ENCODE peak calls at places on chromosomes 16 and 17, in ten cellular contexts. One of them, this sample, is unnamed.

GRCh38 chr16:76683051-76683450 is 405.9 kb downstream of the CNTNAP4 start:
- DNase-seq in choroid plexus epithelial cell: no peak
- DNase-seq in mammary epithelial cell: no peak
- DNase-seq in neural progenitor cell: peak
- DNase-seq in glutamatergic neuron: no peak
- DNase-seq in foreskin fibroblast: no peak
- DNase-seq in astrocyte of the cerebellum: no peak
- DNase-seq in H1: no peak
- DNase-seq in tibial nerve: no peak
- DNase-seq in GM10248: no peak
- DNase-seq in this sample: no peak

GRCh38 chr16:67730326-67730725 is 11.2 kb upstream of the GFOD2 start:
- DNase-seq in choroid plexus epithelial cell: no peak
- DNase-seq in mammary epithelial cell: no peak
- DNase-seq in neural progenitor cell: no peak
- DNase-seq in glutamatergic neuron: no peak
- DNase-seq in foreskin fibroblast: no peak
- DNase-seq in astrocyte of the cerebellum: no peak
- DNase-seq in H1: no peak
- DNase-seq in tibial nerve: no peak
- DNase-seq in GM10248: no peak
- DNase-seq in this sample: no peak

GRCh38 chr16:1946495-1947368 is 3.7 kb upstream of the MSRB1 start:
- DNase-seq in choroid plexus epithelial cell: no peak
- DNase-seq in mammary epithelial cell: no peak
- DNase-seq in neural progenitor cell: no peak
- DNase-seq in glutamatergic neuron: no peak
- DNase-seq in foreskin fibroblast: no peak
- DNase-seq in astrocyte of the cerebellum: no peak
- DNase-seq in H1: no peak
- DNase-seq in tibial nerve: no peak
- DNase-seq in GM10248: no peak
- DNase-seq in this sample: no peak

GRCh38 chr17:81722184-81723120 is 10.4 kb downstream of the SLC25A10 start:
- DNase-seq in choroid plexus epithelial cell: peak
- DNase-seq in mammary epithelial cell: peak
- DNase-seq in neural progenitor cell: no peak
- DNase-seq in glutamatergic neuron: no peak
- DNase-seq in foreskin fibroblast: no peak
- DNase-seq in astrocyte of the cerebellum: no peak
- DNase-seq in H1: peak
- DNase-seq in tibial nerve: no peak
- DNase-seq in GM10248: no peak
- DNase-seq in this sample: no peak

GRCh38 chr17:58085039-58085715 is 2.0 kb downstream of the DYNLL2 start:
- DNase-seq in choroid plexus epithelial cell: no peak
- DNase-seq in mammary epithelial cell: no peak
- DNase-seq in neural progenitor cell: no peak
- DNase-seq in glutamatergic neuron: no peak
- DNase-seq in foreskin fibroblast: no peak
- DNase-seq in astrocyte of the cerebellum: no peak
- DNase-seq in H1: peak
- DNase-seq in tibial nerve: no peak
- DNase-seq in GM10248: no peak
- DNase-seq in this sample: no peak

GRCh38 chr16:57141822-57142631 is 43.8 kb downstream of the PSME3IP1 start:
- DNase-seq in choroid plexus epithelial cell: no peak
- DNase-seq in mammary epithelial cell: no peak
- DNase-seq in neural progenitor cell: no peak
- DNase-seq in glutamatergic neuron: no peak
- DNase-seq in foreskin fibroblast: no peak
- DNase-seq in astrocyte of the cerebellum: no peak
- DNase-seq in H1: no peak
- DNase-seq in tibial nerve: no peak
- DNase-seq in GM10248: peak
- DNase-seq in this sample: no peak

GRCh38 chr16:50814541-50814940 is 72.7 kb downstream of the CYLD start:
- DNase-seq in choroid plexus epithelial cell: no peak
- DNase-seq in mammary epithelial cell: no peak
- DNase-seq in neural progenitor cell: no peak
- DNase-seq in glutamatergic neuron: no peak
- DNase-seq in foreskin fibroblast: no peak
- DNase-seq in astrocyte of the cerebellum: no peak
- DNase-seq in H1: peak
- DNase-seq in tibial nerve: no peak
- DNase-seq in GM10248: no peak
- DNase-seq in this sample: no peak

GRCh38 chr17:63134867-63135266 is 168.8 kb downstream of the TANC2 start:
- DNase-seq in choroid plexus epithelial cell: no peak
- DNase-seq in mammary epithelial cell: no peak
- DNase-seq in neural progenitor cell: no peak
- DNase-seq in glutamatergic neuron: no peak
- DNase-seq in foreskin fibroblast: no peak
- DNase-seq in astrocyte of the cerebellum: no peak
- DNase-seq in H1: no peak
- DNase-seq in tibial nerve: no peak
- DNase-seq in GM10248: no peak
- DNase-seq in this sample: no peak

GRCh38 chr17:31558748-31559646 is 167.5 kb downstream of the RAB11FIP4 start:
- DNase-seq in choroid plexus epithelial cell: peak
- DNase-seq in mammary epithelial cell: peak
- DNase-seq in neural progenitor cell: peak
- DNase-seq in glutamatergic neuron: peak
- DNase-seq in foreskin fibroblast: peak
- DNase-seq in astrocyte of the cerebellum: no peak
- DNase-seq in H1: peak
- DNase-seq in tibial nerve: peak
- DNase-seq in GM10248: peak
- DNase-seq in this sample: no peak

GRCh38 chr17:8048236-8048635 is 9.4 kb downstream of the ALOX15B start:
- DNase-seq in choroid plexus epithelial cell: no peak
- DNase-seq in mammary epithelial cell: no peak
- DNase-seq in neural progenitor cell: no peak
- DNase-seq in glutamatergic neuron: no peak
- DNase-seq in foreskin fibroblast: no peak
- DNase-seq in astrocyte of the cerebellum: no peak
- DNase-seq in H1: no peak
- DNase-seq in tibial nerve: no peak
- DNase-seq in GM10248: no peak
- DNase-seq in this sample: no peak

GRCh38 chr17:78127240-78127887 is 1.2 kb downstream of the TMC6 start:
- DNase-seq in choroid plexus epithelial cell: no peak
- DNase-seq in mammary epithelial cell: no peak
- DNase-seq in neural progenitor cell: peak
- DNase-seq in glutamatergic neuron: no peak
- DNase-seq in foreskin fibroblast: no peak
- DNase-seq in astrocyte of the cerebellum: no peak
- DNase-seq in H1: no peak
- DNase-seq in tibial nerve: peak
- DNase-seq in GM10248: peak
- DNase-seq in this sample: no peak

GRCh38 chr17:30475206-30475605 is 2.0 kb upstream of the GOSR1 start:
- DNase-seq in choroid plexus epithelial cell: no peak
- DNase-seq in mammary epithelial cell: no peak
- DNase-seq in neural progenitor cell: no peak
- DNase-seq in glutamatergic neuron: no peak
- DNase-seq in foreskin fibroblast: no peak
- DNase-seq in astrocyte of the cerebellum: no peak
- DNase-seq in H1: no peak
- DNase-seq in tibial nerve: no peak
- DNase-seq in GM10248: no peak
- DNase-seq in this sample: no peak

GRCh38 chr17:49920370-49920769 is 48.6 kb upstream of the DLX4 start:
- DNase-seq in choroid plexus epithelial cell: no peak
- DNase-seq in mammary epithelial cell: no peak
- DNase-seq in neural progenitor cell: no peak
- DNase-seq in glutamatergic neuron: no peak
- DNase-seq in foreskin fibroblast: no peak
- DNase-seq in astrocyte of the cerebellum: no peak
- DNase-seq in H1: no peak
- DNase-seq in tibial nerve: no peak
- DNase-seq in GM10248: no peak
- DNase-seq in this sample: no peak

GRCh38 chr17:76546556-76547182 is 6.8 kb downstream of the PRCD start:
- DNase-seq in choroid plexus epithelial cell: peak
- DNase-seq in mammary epithelial cell: peak
- DNase-seq in neural progenitor cell: no peak
- DNase-seq in glutamatergic neuron: no peak
- DNase-seq in foreskin fibroblast: peak
- DNase-seq in astrocyte of the cerebellum: peak
- DNase-seq in H1: no peak
- DNase-seq in tibial nerve: no peak
- DNase-seq in GM10248: no peak
- DNase-seq in this sample: peak

GRCh38 chr17:43383826-43384475 is 14.8 kb upstream of the ARL4D start:
- DNase-seq in choroid plexus epithelial cell: no peak
- DNase-seq in mammary epithelial cell: no peak
- DNase-seq in neural progenitor cell: no peak
- DNase-seq in glutamatergic neuron: no peak
- DNase-seq in foreskin fibroblast: no peak
- DNase-seq in astrocyte of the cerebellum: no peak
- DNase-seq in H1: no peak
- DNase-seq in tibial nerve: no peak
- DNase-seq in GM10248: no peak
- DNase-seq in this sample: no peak

GRCh38 chr17:14405189-14405588 is 104.3 kb downstream of the HS3ST3B1 start:
- DNase-seq in choroid plexus epithelial cell: no peak
- DNase-seq in mammary epithelial cell: no peak
- DNase-seq in neural progenitor cell: no peak
- DNase-seq in glutamatergic neuron: no peak
- DNase-seq in foreskin fibroblast: no peak
- DNase-seq in astrocyte of the cerebellum: no peak
- DNase-seq in H1: no peak
- DNase-seq in tibial nerve: no peak
- DNase-seq in GM10248: no peak
- DNase-seq in this sample: no peak

GRCh38 chr17:14407541-14407940 is 106.7 kb downstream of the HS3ST3B1 start:
- DNase-seq in choroid plexus epithelial cell: no peak
- DNase-seq in mammary epithelial cell: no peak
- DNase-seq in neural progenitor cell: no peak
- DNase-seq in glutamatergic neuron: no peak
- DNase-seq in foreskin fibroblast: no peak
- DNase-seq in astrocyte of the cerebellum: no peak
- DNase-seq in H1: no peak
- DNase-seq in tibial nerve: no peak
- DNase-seq in GM10248: no peak
- DNase-seq in this sample: no peak

GRCh38 chr17:14409292-14409691 is 108.4 kb downstream of the HS3ST3B1 start:
- DNase-seq in choroid plexus epithelial cell: no peak
- DNase-seq in mammary epithelial cell: no peak
- DNase-seq in neural progenitor cell: no peak
- DNase-seq in glutamatergic neuron: no peak
- DNase-seq in foreskin fibroblast: no peak
- DNase-seq in astrocyte of the cerebellum: no peak
- DNase-seq in H1: no peak
- DNase-seq in tibial nerve: no peak
- DNase-seq in GM10248: no peak
- DNase-seq in this sample: no peak
- TF ChIP-seq CTCF in choroid plexus epithelial cell: no peak
- TF ChIP-seq CTCF in mammary epithelial cell: no peak
- TF ChIP-seq CTCF in neural progenitor cell: no peak
- TF ChIP-seq CTCF in glutamatergic neuron: no peak
- TF ChIP-seq CTCF in foreskin fibroblast: no peak
- TF ChIP-seq CTCF in astrocyte of the cerebellum: no peak
- TF ChIP-seq CTCF in H1: no peak
- TF ChIP-seq CTCF in tibial nerve: no peak
- TF ChIP-seq CTCF in GM10248: no peak
- TF ChIP-seq CTCF in this sample: no peak

DNA sequence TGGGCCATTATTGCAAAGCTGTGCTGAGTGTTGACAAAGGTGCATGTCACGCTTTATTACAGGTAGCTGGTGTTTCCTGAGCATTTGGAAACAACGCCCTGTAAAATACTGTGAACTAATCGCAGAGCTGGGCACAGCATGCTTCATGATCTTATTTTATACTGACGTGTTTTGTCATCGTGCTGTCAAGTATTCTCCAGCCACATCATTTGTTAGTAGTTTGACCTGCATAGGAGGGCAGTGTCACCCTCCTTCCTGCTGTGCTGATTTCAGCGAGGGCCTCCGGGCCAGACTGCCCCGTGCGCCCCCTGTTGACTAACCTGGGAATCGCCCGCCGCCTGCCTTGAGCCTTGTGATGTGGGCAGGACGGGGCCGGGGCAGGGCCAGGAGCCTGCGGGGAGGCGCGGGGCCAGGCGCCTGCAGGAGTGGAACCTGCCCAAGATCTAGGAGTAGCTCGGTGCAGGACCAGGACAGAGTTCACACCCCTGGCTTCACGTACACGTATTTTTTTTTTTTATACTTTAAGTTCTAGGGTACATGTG is 820.7 kb downstream of the KCNJ18 start:
- DNase-seq in choroid plexus epithelial cell: no peak
- DNase-seq in mammary epithelial cell: no peak
- DNase-seq in neural progenitor cell: no peak
- DNase-seq in glutamatergic neuron: no peak
- DNase-seq in foreskin fibroblast: no peak
- DNase-seq in astrocyte of the cerebellum: no peak
- DNase-seq in H1: no peak
- DNase-seq in tibial nerve: no peak
- DNase-seq in GM10248: no peak
- DNase-seq in this sample: no peak
- TF ChIP-seq CTCF in choroid plexus epithelial cell: no peak
- TF ChIP-seq CTCF in mammary epithelial cell: no peak
- TF ChIP-seq CTCF in neural progenitor cell: no peak
- TF ChIP-seq CTCF in glutamatergic neuron: no peak
- TF ChIP-seq CTCF in foreskin fibroblast: no peak
- TF ChIP-seq CTCF in astrocyte of the cerebellum: no peak
- TF ChIP-seq CTCF in H1: no peak
- TF ChIP-seq CTCF in tibial nerve: no peak
- TF ChIP-seq CTCF in GM10248: peak
- TF ChIP-seq CTCF in this sample: no peak

GRCh38 chr16:89971495-89972243 is 23.1 kb downstream of the DEF8 start:
- DNase-seq in choroid plexus epithelial cell: no peak
- DNase-seq in mammary epithelial cell: no peak
- DNase-seq in neural progenitor cell: no peak
- DNase-seq in glutamatergic neuron: no peak
- DNase-seq in foreskin fibroblast: peak
- DNase-seq in astrocyte of the cerebellum: no peak
- DNase-seq in H1: no peak
- DNase-seq in tibial nerve: no peak
- DNase-seq in GM10248: no peak
- DNase-seq in this sample: no peak
- TF ChIP-seq CTCF in choroid plexus epithelial cell: no peak
- TF ChIP-seq CTCF in mammary epithelial cell: no peak
- TF ChIP-seq CTCF in neural progenitor cell: no peak
- TF ChIP-seq CTCF in glutamatergic neuron: no peak
- TF ChIP-seq CTCF in foreskin fibroblast: no peak
- TF ChIP-seq CTCF in astrocyte of the cerebellum: no peak
- TF ChIP-seq CTCF in H1: no peak
- TF ChIP-seq CTCF in tibial nerve: no peak
- TF ChIP-seq CTCF in GM10248: no peak
- TF ChIP-seq CTCF in this sample: no peak

DNA sequence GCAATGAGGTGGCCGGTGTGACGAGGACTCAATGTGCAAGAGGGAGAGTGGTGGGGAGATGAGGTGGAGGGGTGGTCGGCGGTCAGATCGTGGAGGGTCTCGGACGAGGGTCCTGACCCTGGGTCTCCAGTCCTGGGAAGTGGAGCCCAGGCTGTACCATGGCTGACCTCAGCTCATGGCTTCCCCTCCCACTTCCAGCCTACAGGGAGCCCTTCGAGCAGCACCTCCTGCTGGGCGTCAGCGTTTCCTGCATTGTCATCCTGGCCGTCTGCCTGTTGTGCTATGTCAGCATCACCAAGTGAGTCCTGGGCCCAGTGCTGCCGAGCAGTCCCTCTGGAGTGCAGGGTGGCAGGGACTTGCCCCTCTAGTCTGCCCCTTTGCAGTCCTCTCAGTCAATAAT is 41.8 kb downstream of the IL4R start:
- DNase-seq in choroid plexus epithelial cell: peak
- DNase-seq in mammary epithelial cell: no peak
- DNase-seq in neural progenitor cell: peak
- DNase-seq in glutamatergic neuron: no peak
- DNase-seq in foreskin fibroblast: no peak
- DNase-seq in astrocyte of the cerebellum: no peak
- DNase-seq in H1: peak
- DNase-seq in tibial nerve: peak
- DNase-seq in GM10248: no peak
- DNase-seq in this sample: no peak
- TF ChIP-seq CTCF in choroid plexus epithelial cell: peak
- TF ChIP-seq CTCF in mammary epithelial cell: peak
- TF ChIP-seq CTCF in neural progenitor cell: peak
- TF ChIP-seq CTCF in glutamatergic neuron: no peak
- TF ChIP-seq CTCF in foreskin fibroblast: no peak
- TF ChIP-seq CTCF in astrocyte of the cerebellum: peak
- TF ChIP-seq CTCF in H1: peak
- TF ChIP-seq CTCF in tibial nerve: no peak
- TF ChIP-seq CTCF in GM10248: peak
- TF ChIP-seq CTCF in this sample: peak